ENCODE peak calls at places on chromosomes 4 and X, in four cellular contexts. One of them, this sample, is unnamed.

GRCh38 chrX:134999469-134999868 is 8.7 kb downstream of the SMIM10 start:
- DNase-seq in LoVo: peak
- DNase-seq in substantia nigra: no peak
- DNase-seq in Caco-2: peak
- DNase-seq in this sample: no peak

GRCh38 chr4:41064953-41065352 is 149.4 kb downstream of the APBB2 start:
- DNase-seq in Caco-2: no peak
- DNase-seq in substantia nigra: no peak
- DNase-seq in LoVo: no peak
- DNase-seq in this sample: no peak

GRCh38 chrX:106378616-106379015 is 210.5 kb downstream of the PWWP3B start:
- DNase-seq in substantia nigra: no peak
- DNase-seq in LoVo: no peak
- DNase-seq in Caco-2: no peak
- DNase-seq in this sample: no peak

GRCh38 chr4:122150896-122151295 is 1.2 kb upstream of the BLTP1 start:
- DNase-seq in Caco-2: no peak
- DNase-seq in substantia nigra: no peak
- DNase-seq in LoVo: no peak
- DNase-seq in this sample: no peak

GRCh38 chr4:10413177-10413576 is 44.0 kb downstream of the ZNF518B start:
- DNase-seq in substantia nigra: no peak
- DNase-seq in Caco-2: no peak
- DNase-seq in LoVo: no peak
- DNase-seq in this sample: no peak

GRCh38 chr4:169033660-169034059 is 23.6 kb upstream of the CBR4 start:
- DNase-seq in LoVo: peak
- DNase-seq in substantia nigra: no peak
- DNase-seq in Caco-2: peak
- DNase-seq in this sample: no peak

GRCh38 chr4:1278336-1278670 is 11.4 kb upstream of the MAEA start:
- DNase-seq in substantia nigra: no peak
- DNase-seq in Caco-2: no peak
- DNase-seq in LoVo: peak
- DNase-seq in this sample: no peak

GRCh38 chrX:69139516-69139915 is 25.7 kb downstream of the PJA1 start:
- DNase-seq in Caco-2: no peak
- DNase-seq in LoVo: no peak
- DNase-seq in substantia nigra: no peak
- DNase-seq in this sample: no peak

GRCh38 chr4:168574581-168575295 is 77.9 kb downstream of the PALLD start:
- DNase-seq in LoVo: peak
- DNase-seq in substantia nigra: no peak
- DNase-seq in Caco-2: no peak
- DNase-seq in this sample: no peak

GRCh38 chrX:112851806-112852205 is 11.2 kb upstream of the AMOT start:
- DNase-seq in Caco-2: no peak
- DNase-seq in LoVo: no peak
- DNase-seq in substantia nigra: no peak
- DNase-seq in this sample: no peak

GRCh38 chr4:8874003-8874895 is 2.6 kb upstream of the HMX1 start:
- DNase-seq in substantia nigra: no peak
- DNase-seq in Caco-2: no peak
- DNase-seq in LoVo: no peak
- DNase-seq in this sample: no peak

GRCh38 chrX:46959101-46959500 is 46.9 kb downstream of the JADE3 start:
- DNase-seq in LoVo: no peak
- DNase-seq in Caco-2: no peak
- DNase-seq in substantia nigra: no peak
- DNase-seq in this sample: no peak

GRCh38 chrX:155959018-155959587 is 38.4 kb upstream of the IL9R start:
- DNase-seq in substantia nigra: no peak
- DNase-seq in Caco-2: no peak
- DNase-seq in LoVo: no peak
- DNase-seq in this sample: no peak